ENCODE peak calls at places on chromosomes 6 and 20, in six cellular contexts. One of them, this sample, is unnamed.

GRCh38 chr6:3282461-3283236 is 23.9 kb downstream of the PSMG4 start:
- DNase-seq in right lobe of liver: no peak
- DNase-seq in heart right ventricle: no peak
- DNase-seq in foreskin fibroblast: no peak
- DNase-seq in GM10248: no peak
- DNase-seq in H9: no peak
- DNase-seq in this sample: no peak

GRCh38 chr6:45586216-45587171 is 208.8 kb upstream of the SUPT3H start:
- DNase-seq in right lobe of liver: no peak
- DNase-seq in GM10248: no peak
- DNase-seq in heart right ventricle: no peak
- DNase-seq in foreskin fibroblast: no peak
- DNase-seq in H9: no peak
- DNase-seq in this sample: no peak

GRCh38 chr6:154847318-154847717 is 114.1 kb downstream of the SCAF8 start:
- DNase-seq in right lobe of liver: no peak
- DNase-seq in heart right ventricle: no peak
- DNase-seq in GM10248: no peak
- DNase-seq in foreskin fibroblast: no peak
- DNase-seq in H9: no peak
- DNase-seq in this sample: no peak

GRCh38 chr6:6080975-6081374 is 74.2 kb upstream of the NRN1 start:
- DNase-seq in right lobe of liver: no peak
- DNase-seq in heart right ventricle: no peak
- DNase-seq in H9: no peak
- DNase-seq in GM10248: no peak
- DNase-seq in foreskin fibroblast: no peak
- DNase-seq in this sample: no peak

GRCh38 chr6:21437583-21437982 is 156.0 kb upstream of the SOX4 start:
- DNase-seq in GM10248: no peak
- DNase-seq in right lobe of liver: no peak
- DNase-seq in H9: no peak
- DNase-seq in heart right ventricle: no peak
- DNase-seq in foreskin fibroblast: no peak
- DNase-seq in this sample: no peak

GRCh38 chr6:34027445-34027936 is 118.4 kb downstream of the GRM4 start:
- DNase-seq in right lobe of liver: peak; percentile 53
- DNase-seq in foreskin fibroblast: peak; percentile 7
- DNase-seq in H9: peak; percentile 82
- DNase-seq in heart right ventricle: peak; percentile 49
- DNase-seq in GM10248: peak; percentile 79
- DNase-seq in this sample: no peak

GRCh38 chr20:57656252-57656820 is 36.1 kb upstream of the ZBP1 start:
- DNase-seq in right lobe of liver: peak; percentile 18
- DNase-seq in foreskin fibroblast: no peak
- DNase-seq in H9: peak; percentile 14
- DNase-seq in heart right ventricle: no peak
- DNase-seq in GM10248: peak; percentile 15
- DNase-seq in this sample: no peak

GRCh38 chr20:17856024-17856564 is 112.5 kb downstream of the SNX5 start:
- DNase-seq in GM10248: peak; percentile 71
- DNase-seq in right lobe of liver: no peak
- DNase-seq in heart right ventricle: no peak
- DNase-seq in foreskin fibroblast: no peak
- DNase-seq in H9: no peak
- DNase-seq in this sample: no peak

GRCh38 chr20:41782730-41783406 is 164.7 kb upstream of the CHD6 start:
- DNase-seq in H9: no peak
- DNase-seq in heart right ventricle: no peak
- DNase-seq in right lobe of liver: no peak
- DNase-seq in GM10248: no peak
- DNase-seq in foreskin fibroblast: no peak
- DNase-seq in this sample: no peak

GRCh38 chr6:168637853-168638252 is 196.9 kb downstream of the SMOC2 start:
- DNase-seq in heart right ventricle: no peak
- DNase-seq in H9: no peak
- DNase-seq in GM10248: no peak
- DNase-seq in right lobe of liver: no peak
- DNase-seq in foreskin fibroblast: no peak
- DNase-seq in this sample: no peak

GRCh38 chr20:431012-431904 is 23.2 kb downstream of the RBCK1 start:
- DNase-seq in GM10248: peak; percentile 27
- DNase-seq in H9: peak; percentile 81
- DNase-seq in right lobe of liver: peak; percentile 46
- DNase-seq in foreskin fibroblast: peak; percentile 64
- DNase-seq in heart right ventricle: peak; percentile 38
- DNase-seq in this sample: peak; percentile 55

GRCh38 chr6:88361298-88361697 is 195.2 kb upstream of the CNR1 start:
- DNase-seq in GM10248: no peak
- DNase-seq in foreskin fibroblast: no peak
- DNase-seq in heart right ventricle: no peak
- DNase-seq in H9: no peak
- DNase-seq in right lobe of liver: no peak
- DNase-seq in this sample: no peak

GRCh38 chr20:35497780-35498189 is 31.7 kb downstream of the C20orf173 start:
- DNase-seq in right lobe of liver: no peak
- DNase-seq in GM10248: no peak
- DNase-seq in H9: no peak
- DNase-seq in foreskin fibroblast: no peak
- DNase-seq in heart right ventricle: peak; percentile 73
- DNase-seq in this sample: no peak

GRCh38 chr6:24147453-24148153 is 21.6 kb downstream of the NRSN1 start:
- DNase-seq in GM10248: no peak
- DNase-seq in right lobe of liver: no peak
- DNase-seq in foreskin fibroblast: no peak
- DNase-seq in H9: no peak
- DNase-seq in heart right ventricle: no peak
- DNase-seq in this sample: no peak

GRCh38 chr20:33387177-33387576 is 14.1 kb downstream of the CDK5RAP1 start:
- DNase-seq in heart right ventricle: peak; percentile 47
- DNase-seq in GM10248: no peak
- DNase-seq in H9: no peak
- DNase-seq in foreskin fibroblast: no peak
- DNase-seq in right lobe of liver: peak; percentile 50
- DNase-seq in this sample: peak; percentile 64

GRCh38 chr6:3592371-3592941 is 135.6 kb upstream of the SLC22A23 start:
- DNase-seq in heart right ventricle: no peak
- DNase-seq in H9: no peak
- DNase-seq in right lobe of liver: no peak
- DNase-seq in GM10248: no peak
- DNase-seq in foreskin fibroblast: peak; percentile 96
- DNase-seq in this sample: peak; percentile 94

GRCh38 chr6:11710221-11710836 is 68.3 kb downstream of the ADTRP start:
- DNase-seq in foreskin fibroblast: no peak
- DNase-seq in heart right ventricle: no peak
- DNase-seq in GM10248: no peak
- DNase-seq in H9: no peak
- DNase-seq in right lobe of liver: no peak
- DNase-seq in this sample: no peak

GRCh38 chr6:152096863-152097496 is 289.5 kb downstream of the ESR1 start:
- DNase-seq in GM10248: no peak
- DNase-seq in right lobe of liver: no peak
- DNase-seq in H9: no peak
- DNase-seq in foreskin fibroblast: peak; percentile 87
- DNase-seq in heart right ventricle: no peak
- DNase-seq in this sample: peak; percentile 79
- TF ChIP-seq CTCF in GM10248: no peak
- TF ChIP-seq CTCF in right lobe of liver: no peak
- TF ChIP-seq CTCF in H9: no peak
- TF ChIP-seq CTCF in foreskin fibroblast: peak; percentile 20
- TF ChIP-seq CTCF in heart right ventricle: no peak
- TF ChIP-seq CTCF in this sample: peak; percentile 58

GRCh38 chr6:2204272-2204671 is 41.1 kb downstream of the GMDS start:
- DNase-seq in GM10248: no peak
- DNase-seq in H9: no peak
- DNase-seq in right lobe of liver: no peak
- DNase-seq in heart right ventricle: no peak
- DNase-seq in foreskin fibroblast: no peak
- DNase-seq in this sample: no peak

GRCh38 chr6:2205396-2205795 is 40.0 kb downstream of the GMDS start:
- DNase-seq in foreskin fibroblast: no peak
- DNase-seq in heart right ventricle: no peak
- DNase-seq in H9: no peak
- DNase-seq in right lobe of liver: no peak
- DNase-seq in GM10248: no peak
- DNase-seq in this sample: no peak

GRCh38 chr6:2213082-2213481 is 32.3 kb downstream of the GMDS start:
- DNase-seq in foreskin fibroblast: no peak
- DNase-seq in heart right ventricle: no peak
- DNase-seq in right lobe of liver: no peak
- DNase-seq in GM10248: no peak
- DNase-seq in H9: no peak
- DNase-seq in this sample: no peak

GRCh38 chr6:2209226-2209809 is 36.1 kb downstream of the GMDS start:
- DNase-seq in heart right ventricle: no peak
- DNase-seq in right lobe of liver: no peak
- DNase-seq in H9: peak; percentile 81
- DNase-seq in foreskin fibroblast: no peak
- DNase-seq in GM10248: peak; percentile 39
- DNase-seq in this sample: peak; percentile 12
- TF ChIP-seq CTCF in heart right ventricle: peak; percentile 44
- TF ChIP-seq CTCF in right lobe of liver: peak; percentile 40
- TF ChIP-seq CTCF in H9: peak; percentile 80
- TF ChIP-seq CTCF in foreskin fibroblast: peak; percentile 67
- TF ChIP-seq CTCF in GM10248: peak; percentile 70
- TF ChIP-seq CTCF in this sample: peak; percentile 87

GRCh38 chr20:63706852-63707557 is 771 bp downstream of the ARFRP1 start:
- DNase-seq in right lobe of liver: peak; percentile 73
- DNase-seq in foreskin fibroblast: peak; percentile 46
- DNase-seq in GM10248: peak; percentile 74
- DNase-seq in heart right ventricle: peak; percentile 38
- DNase-seq in H9: peak; percentile 48
- DNase-seq in this sample: peak; percentile 50
- TF ChIP-seq CTCF in right lobe of liver: peak; percentile 49
- TF ChIP-seq CTCF in foreskin fibroblast: peak; percentile 15
- TF ChIP-seq CTCF in GM10248: peak; percentile 81
- TF ChIP-seq CTCF in heart right ventricle: no peak
- TF ChIP-seq CTCF in H9: peak; percentile 58
- TF ChIP-seq CTCF in this sample: peak; percentile 54

GRCh38 chr20:50477260-50477659 is 32.9 kb upstream of the PTPN1 start:
- DNase-seq in heart right ventricle: no peak
- DNase-seq in GM10248: no peak
- DNase-seq in foreskin fibroblast: no peak
- DNase-seq in right lobe of liver: no peak
- DNase-seq in H9: no peak
- DNase-seq in this sample: no peak
- TF ChIP-seq CTCF in heart right ventricle: no peak
- TF ChIP-seq CTCF in GM10248: no peak
- TF ChIP-seq CTCF in foreskin fibroblast: no peak
- TF ChIP-seq CTCF in right lobe of liver: no peak
- TF ChIP-seq CTCF in H9: no peak
- TF ChIP-seq CTCF in this sample: no peak

DNA sequence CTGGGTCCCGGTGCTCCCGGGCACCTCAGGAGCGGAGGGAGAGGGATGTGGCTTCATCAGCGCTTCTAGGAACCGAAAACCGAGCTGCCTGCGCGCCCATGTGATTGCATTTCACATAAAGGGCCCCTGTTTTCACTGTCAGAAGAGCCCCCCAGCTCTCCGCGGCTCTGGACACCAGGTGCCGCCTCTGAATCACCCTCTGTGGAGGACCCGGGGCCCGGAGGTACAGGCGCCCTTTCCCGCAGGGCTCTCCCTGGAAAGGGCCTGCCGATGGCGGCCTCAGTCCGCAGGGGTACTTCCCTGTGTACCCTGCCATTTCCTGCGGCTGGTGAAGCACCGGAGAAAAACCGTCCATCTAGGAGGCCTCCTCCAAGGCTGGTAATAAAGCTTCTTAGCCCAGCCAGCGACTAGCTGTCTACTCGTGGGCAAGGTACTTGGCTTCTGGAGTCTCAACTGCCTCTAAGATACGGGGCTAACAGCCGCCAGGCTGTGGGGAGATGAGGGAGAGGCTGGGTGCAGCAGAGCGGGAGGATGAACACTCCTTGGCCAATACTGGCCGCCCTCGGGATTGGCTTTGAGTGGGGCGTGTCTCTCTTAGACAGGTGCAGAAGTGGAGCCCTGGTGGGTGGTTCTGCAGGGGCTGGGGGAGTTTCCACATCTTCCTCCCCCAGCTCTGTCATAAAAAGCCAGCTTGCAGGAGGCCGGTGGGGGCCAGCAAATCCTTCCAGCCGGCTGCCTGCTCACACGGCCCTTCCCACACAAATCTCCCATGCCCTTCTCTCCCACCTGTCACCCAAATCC is 1.6 kb downstream of the PPP1R16B start:
- DNase-seq in H9: no peak
- DNase-seq in right lobe of liver: no peak
- DNase-seq in heart right ventricle: no peak
- DNase-seq in foreskin fibroblast: no peak
- DNase-seq in GM10248: peak; percentile 61
- DNase-seq in this sample: no peak
- TF ChIP-seq CTCF in H9: no peak
- TF ChIP-seq CTCF in right lobe of liver: no peak
- TF ChIP-seq CTCF in heart right ventricle: no peak
- TF ChIP-seq CTCF in foreskin fibroblast: no peak
- TF ChIP-seq CTCF in GM10248: no peak
- TF ChIP-seq CTCF in this sample: no peak

GRCh38 chr6:39102024-39102820 is 12.8 kb downstream of the SAYSD1 start:
- DNase-seq in GM10248: peak; percentile 50
- DNase-seq in heart right ventricle: peak; percentile 23
- DNase-seq in right lobe of liver: no peak
- DNase-seq in H9: peak; percentile 79
- DNase-seq in foreskin fibroblast: peak; percentile 4
- DNase-seq in this sample: peak; percentile 40
- TF ChIP-seq CTCF in GM10248: peak; percentile 27
- TF ChIP-seq CTCF in heart right ventricle: peak; percentile 30
- TF ChIP-seq CTCF in right lobe of liver: no peak
- TF ChIP-seq CTCF in H9: peak; percentile 81
- TF ChIP-seq CTCF in foreskin fibroblast: peak; percentile 28
- TF ChIP-seq CTCF in this sample: peak; percentile 68

DNA sequence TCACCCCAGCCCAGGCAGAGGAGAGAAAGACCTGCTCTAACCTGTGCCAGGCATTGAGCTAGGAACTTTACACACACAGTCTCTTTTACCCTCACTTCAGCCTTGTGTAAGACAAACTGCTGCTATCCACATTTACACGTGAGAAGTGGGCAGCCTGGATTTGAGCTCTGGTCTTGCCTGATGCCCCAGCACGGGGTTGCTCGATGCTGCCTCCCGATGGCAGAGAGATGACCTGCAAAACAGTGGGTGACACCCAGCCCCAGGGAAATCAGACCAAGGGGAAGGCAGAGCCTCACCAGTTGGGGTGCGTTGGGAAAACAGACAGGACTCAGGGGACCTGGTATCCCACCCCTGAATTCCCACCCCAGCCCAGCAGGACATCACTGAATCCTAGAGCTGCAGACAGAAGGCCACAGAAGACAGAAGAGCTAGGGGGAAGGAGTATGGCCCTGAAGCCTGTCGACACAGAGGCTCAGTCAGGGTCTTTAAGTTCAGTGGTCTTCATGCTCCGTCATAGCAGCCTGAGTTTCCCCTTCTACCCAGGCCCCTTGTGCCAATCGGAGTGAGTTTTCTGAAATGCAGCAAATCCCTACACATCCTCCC is 990 bp downstream of the BPI start:
- DNase-seq in foreskin fibroblast: peak; percentile 23
- DNase-seq in heart right ventricle: no peak
- DNase-seq in right lobe of liver: peak; percentile 65
- DNase-seq in GM10248: peak; percentile 47
- DNase-seq in H9: peak; percentile 71
- DNase-seq in this sample: peak; percentile 49
- TF ChIP-seq CTCF in foreskin fibroblast: peak; percentile 59
- TF ChIP-seq CTCF in heart right ventricle: peak; percentile 20
- TF ChIP-seq CTCF in right lobe of liver: peak; percentile 61
- TF ChIP-seq CTCF in GM10248: peak; percentile 33
- TF ChIP-seq CTCF in H9: peak; percentile 77
- TF ChIP-seq CTCF in this sample: peak; percentile 82

This sample was measured in brain microvascular endothelial cell.